ENCODE peak calls at places on chromosomes 2 and 18, in eight cellular contexts. P is HCT116; H is left cardiac atrium; Z is effector memory CD8-positive, alpha-beta T cell; K is K562; E is activated naive CD8-positive, alpha-beta T cell treated with anti-CD3 and anti-CD28 coated beads, Interleukin-2, amount 50 U/mL, for 24 hours; Y is CD4-positive, alpha-beta T cell; S is CD8-positive, alpha-beta T cell. U is an unnamed sample.

GRCh38 chr2:22078701-22079100 is 954.9 kb downstream of the TDRD15 start:
- ATAC-seq in E (no peak), H (no peak), K (no peak), Z (no peak), Y (no peak), P (no peak), S (no peak), U (no peak)

GRCh38 chr2:107810734-107811133 is 16.0 kb upstream of the RGPD4 start:
- ATAC-seq in K (no peak), Z (no peak), Y (no peak), E (no peak), P (no peak), S (no peak), H (no peak), U (no peak)

GRCh38 chr2:170873035-170873692 is 55.9 kb upstream of the GORASP2 start:
- ATAC-seq in P (peak), K (peak), E (peak), S (peak), Y (peak), H (peak), Z (peak), U (peak)

GRCh38 chr2:121175326-121175725 is 109.7 kb downstream of the TFCP2L1 start:
- ATAC-seq in E (no peak), K (no peak), Z (no peak), P (no peak), Y (no peak), H (no peak), S (no peak), U (no peak)

GRCh38 chr2:105808418-105809098 is 63.8 kb downstream of the NCK2 start:
- ATAC-seq in Y (no peak), K (no peak), Z (peak), E (no peak), S (no peak), H (no peak), P (no peak), U (no peak)

GRCh38 chr2:191638079-191638801 is 39.7 kb upstream of the NABP1 start:
- ATAC-seq in P (peak), Y (peak), K (peak), H (no peak), E (no peak), S (peak), Z (peak), U (peak)

GRCh38 chr18:12946549-12947354 is 1.1 kb upstream of the SEH1L start:
- ATAC-seq in Z (no peak), Y (peak), S (no peak), K (peak), E (no peak), H (no peak), P (peak), U (no peak)

GRCh38 chr18:34131008-34131407 is 93.7 kb downstream of the NOL4 start:
- ATAC-seq in S (no peak), Y (no peak), P (no peak), H (no peak), Z (no peak), E (no peak), K (no peak), U (no peak)

GRCh38 chr2:148813603-148814065 is 61.4 kb upstream of the KIF5C start:
- ATAC-seq in P (peak), H (no peak), Z (peak), K (peak), S (peak), E (peak), Y (peak), U (peak)

GRCh38 chr2:99656938-99657337 is 167.1 kb upstream of the REV1 start:
- ATAC-seq in H (peak), S (no peak), E (no peak), Y (no peak), K (no peak), Z (no peak), P (no peak), U (no peak)

GRCh38 chr2:147182260-147182659 is 662.6 kb upstream of the ACVR2A start:
- ATAC-seq in E (peak), H (no peak), K (no peak), S (no peak), Z (peak), Y (peak), P (peak), U (peak)

GRCh38 chr2:30115141-30115980 is 31.4 kb upstream of the YPEL5 start:
- ATAC-seq in P (peak), S (peak), E (peak), Y (peak), H (peak), K (peak), Z (peak), U (no peak)

GRCh38 chr2:202883987-202884675 is 12.6 kb upstream of the ICA1L start:
- ATAC-seq in E (no peak), K (peak), Z (no peak), H (no peak), Y (no peak), P (peak), S (no peak), U (no peak)

GRCh38 chr2:37554687-37555086 is 116.8 kb downstream of the CDC42EP3 start:
- ATAC-seq in P (no peak), K (no peak), E (no peak), Y (no peak), H (no peak), Z (no peak), S (no peak), U (no peak)

GRCh38 chr2:98039085-98039756 is 43.5 kb upstream of the TMEM131 start:
- ATAC-seq in Z (no peak), E (no peak), K (no peak), H (no peak), P (no peak), S (no peak), Y (no peak), U (no peak)

GRCh38 chr2:215876937-215877238 is 136.5 kb downstream of the MREG start:
- ATAC-seq in E (no peak), Y (no peak), P (no peak), H (no peak), S (no peak), Z (no peak), K (no peak), U (no peak)

GRCh38 chr18:56161604-56162003 is 476.8 kb downstream of the TXNL1 start:
- ATAC-seq in K (no peak), H (no peak), S (no peak), Y (no peak), Z (no peak), E (no peak), P (no peak), U (no peak)

GRCh38 chr2:198444800-198445287 is 640.5 kb downstream of the PLCL1 start:
- ATAC-seq in E (no peak), K (no peak), Z (no peak), S (no peak), P (no peak), H (no peak), Y (no peak), U (no peak)

GRCh38 chr2:187224989-187225388 is 223.1 kb downstream of the CALCRL start:
- ATAC-seq in Z (no peak), E (no peak), Y (no peak), K (no peak), P (no peak), H (no peak), S (no peak), U (no peak)

GRCh38 chr2:100733344-100734187 is 86.4 kb upstream of the NPAS2 start:
- ATAC-seq in H (peak), S (no peak), K (no peak), P (no peak), Y (no peak), Z (no peak), E (no peak), U (no peak)